ENCODE peak calls at places on chromosomes 11 and 22, in five cellular contexts. N is pancreas, F is breast epithelium, X is body of pancreas, A is dorsolateral prefrontal cortex. O is an unnamed sample. For H3K27me3, the result is how much of the 10 kb centered on the place peaks cover.

GRCh38 chr22:49017769-49018330 is 809.8 kb downstream of the BRD1 start:
- DNase-seq in A (peak), N (no peak), F (peak), X (peak), O (no peak)

GRCh38 chr22:50269573-50270301 is 443 bp downstream of the MAPK11 start:
- DNase-seq in F (no peak), N (no peak), A (no peak), X (no peak), O (no peak)

GRCh38 chr11:111399187-111400031 is 20.3 kb upstream of the POU2AF1 start:
- DNase-seq in X (no peak), N (no peak), F (no peak), A (no peak), O (no peak)

GRCh38 chr11:56885182-56885581 is 103.5 kb upstream of the OR5AK2 start:
- DNase-seq in X (peak), F (peak), N (no peak), A (no peak), O (no peak)

GRCh38 chr22:48410536-48410935 is 1417.1 kb downstream of the BRD1 start:
- DNase-seq in X (no peak), F (no peak), N (peak), A (no peak), O (no peak)

GRCh38 chr11:370087-370941 is 1.0 kb downstream of the B4GALNT4 start:
- DNase-seq in X (no peak), A (no peak), F (no peak), N (no peak), O (no peak)

GRCh38 chr11:73321342-73322110 is 13.4 kb downstream of the ARHGEF17 start:
- DNase-seq in X (no peak), F (no peak), A (no peak), N (no peak), O (no peak)

GRCh38 chr11:48103621-48104561 is 112.7 kb upstream of the OR4B1 start:
- DNase-seq in A (peak), X (no peak), N (no peak), F (no peak), O (no peak)

GRCh38 chr22:36399473-36399780 is 11.7 kb upstream of the MYH9 start:
- DNase-seq in X (no peak), N (no peak), A (no peak), F (no peak), O (no peak)

GRCh38 chr11:66006134-66006890 is 4.0 kb downstream of the BANF1 start:
- DNase-seq in F (no peak), X (no peak), N (no peak), A (no peak), O (no peak)

GRCh38 chr11:23455291-23455864 is 595.1 kb upstream of the CCDC179 start:
- DNase-seq in A (no peak), F (no peak), N (no peak), X (no peak), O (no peak)

GRCh38 chr22:40922484-40923303 is 28.5 kb upstream of the RBX1 start:
- DNase-seq in X (no peak), F (no peak), A (no peak), N (no peak), O (no peak)

GRCh38 chr11:15727125-15727524 is 612.4 kb downstream of the INSC start:
- DNase-seq in N (no peak), F (no peak), A (no peak), X (no peak), O (no peak)

GRCh38 chr11:133443361-133443760 is 88.9 kb downstream of the OPCML start:
- DNase-seq in X (no peak), A (no peak), N (no peak), F (no peak), O (no peak)

GRCh38 chr11:70142171-70142875 is 60.8 kb upstream of the FADD start:
- DNase-seq in X (no peak), N (no peak), F (peak), A (no peak), O (no peak)

GRCh38 chr11:46676436-46677158 is 23.8 kb downstream of the ARHGAP1 start:
- DNase-seq in F (no peak), N (peak), A (no peak), X (no peak), O (no peak)

GRCh38 chr11:117387992-117388765 is 60.5 kb downstream of the CEP164 start:
- DNase-seq in F (no peak), N (no peak), X (no peak), A (no peak), O (no peak)

GRCh38 chr22:46462726-46463371 is 74.6 kb downstream of the CELSR1 start:
- DNase-seq in X (no peak), A (no peak), F (no peak), N (no peak), O (no peak)

GRCh38 chr11:78350101-78350645 is 67.4 kb downstream of the GAB2 start:
- DNase-seq in A (no peak), X (no peak), N (no peak), F (no peak), O (no peak)

GRCh38 chr11:3022300-3022967 is 30.3 kb upstream of the NAP1L4 start:
- DNase-seq in A (no peak), N (no peak), X (no peak), F (no peak), O (no peak)

GRCh38 chr22:49632199-49633009 is 195.3 kb downstream of the BRD1 start:
- DNase-seq in N (peak), A (peak), F (peak), X (peak), O (no peak)

GRCh38 chr11:197741-198235 is 4.9 kb downstream of the SCGB1C1 start:
- DNase-seq in N (peak), A (peak), F (peak), X (peak), O (no peak)

GRCh38 chr11:33060271-33060670 is 20.9 kb downstream of the TCP11L1 start:
- DNase-seq in A (no peak), X (no peak), F (no peak), N (no peak), O (no peak)

GRCh38 chr22:31968022-31968421 is 23.7 kb downstream of the YWHAH start:
- DNase-seq in F (no peak), X (no peak), N (no peak), A (no peak), O (no peak)

GRCh38 chr11:72425053-72425980 is 9.0 kb downstream of the CLPB start:
- DNase-seq in N (no peak), X (no peak), A (no peak), F (no peak), O (no peak)

GRCh38 chr11:19187880-19188279 is 13.9 kb downstream of the CSRP3 start:
- DNase-seq in A (no peak), N (no peak), X (no peak), F (no peak), O (no peak)

GRCh38 chr11:117408356-117408755 is 80.7 kb downstream of the CEP164 start:
- DNase-seq in A (no peak), N (peak), X (no peak), F (no peak), O (no peak)

GRCh38 chr11:34595960-34596359 is 24.9 kb upstream of the EHF start:
- DNase-seq in A (no peak), N (no peak), X (no peak), F (no peak), O (no peak)

GRCh38 chr11:19574916-19575315 is 137.7 kb upstream of the NAV2 start:
- DNase-seq in N (no peak), X (no peak), A (no peak), F (no peak), O (no peak)

GRCh38 chr22:17576475-17576874 is 13.2 kb downstream of the SLC25A18 start:
- DNase-seq in A (no peak), N (no peak), X (no peak), F (peak), O (no peak)

GRCh38 chr22:30423296-30423958 is 2.1 kb upstream of the MTFP1 start:
- DNase-seq in N (peak), X (no peak), F (peak), A (peak), O (peak)

GRCh38 chr11:87454246-87454645 is 416.5 kb downstream of the TMEM135 start:
- DNase-seq in A (no peak), X (peak), F (no peak), N (peak), O (no peak)

GRCh38 chr22:35310556-35311550 is 11.2 kb downstream of the TOM1 start:
- DNase-seq in F (peak), X (peak), A (no peak), N (no peak), O (no peak)

GRCh38 chr11:115887727-115888126 is 383.5 kb upstream of the CADM1 start:
- DNase-seq in N (no peak), F (no peak), X (no peak), A (no peak), O (no peak)

GRCh38 chr11:96340555-96340885 is 2.5 kb downstream of the MAML2 start:
- DNase-seq in F (no peak), N (no peak), A (no peak), X (no peak), O (no peak)

GRCh38 chr11:8066911-8067455 is 14.0 kb upstream of the TUB start:
- DNase-seq in A (no peak), X (no peak), F (no peak), N (peak), O (no peak)

GRCh38 chr11:93633835-93634234 is 27.6 kb upstream of the CEP295 start:
- DNase-seq in A (no peak), N (no peak), F (no peak), X (no peak), O (no peak)

GRCh38 chr11:93642416-93642815 is 19.1 kb upstream of the CEP295 start:
- DNase-seq in N (no peak), X (no peak), F (no peak), A (no peak), O (no peak)

DNA sequence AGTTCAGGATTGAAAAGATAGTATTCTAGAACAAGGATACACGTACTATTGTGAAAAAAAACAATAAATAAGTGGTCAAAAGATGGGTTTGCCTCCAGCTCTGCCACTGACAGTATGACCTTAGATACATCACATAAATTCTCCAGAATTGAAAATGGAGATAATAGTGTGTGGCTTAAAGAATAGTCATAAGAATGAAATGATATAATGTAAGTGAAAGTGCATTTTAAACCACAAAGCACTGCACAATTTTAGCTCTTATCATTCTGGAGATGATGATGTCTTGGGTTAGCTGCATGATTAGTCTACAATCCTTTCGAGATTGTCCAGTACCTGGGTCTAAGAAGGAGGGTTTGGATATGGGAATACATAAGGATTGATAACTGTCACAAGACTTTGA is 21.9 kb upstream of the CEP295 start:
- DNase-seq in X (no peak), A (no peak), N (no peak), F (no peak), O (no peak)
- H3K27me3 ChIP-seq in X (under half), A (under half), N (under half), F (under half), O (under half)

GRCh38 chr11:12238420-12238819 is 128.0 kb downstream of the MICAL2 start:
- DNase-seq in X (no peak), F (no peak), N (no peak), A (no peak), O (no peak)
- H3K27ac ChIP-seq in X (no peak), F (no peak), N (no peak), A (peak), O (no peak)

GRCh38 chr11:77074205-77074604 is 7.4 kb downstream of the CAPN5 start:
- DNase-seq in X (peak), F (no peak), N (peak), A (no peak), O (no peak)

GRCh38 chr11:77072851-77073327 is 6.1 kb downstream of the CAPN5 start:
- DNase-seq in A (no peak), F (no peak), N (no peak), X (no peak), O (no peak)

GRCh38 chr11:77073328-77074001 is 6.7 kb downstream of the CAPN5 start:
- DNase-seq in F (peak), A (no peak), X (peak), N (peak), O (no peak)

GRCh38 chr11:77074626-77075221 is 8.0 kb downstream of the CAPN5 start:
- DNase-seq in F (no peak), X (no peak), N (peak), A (no peak), O (no peak)

DNA sequence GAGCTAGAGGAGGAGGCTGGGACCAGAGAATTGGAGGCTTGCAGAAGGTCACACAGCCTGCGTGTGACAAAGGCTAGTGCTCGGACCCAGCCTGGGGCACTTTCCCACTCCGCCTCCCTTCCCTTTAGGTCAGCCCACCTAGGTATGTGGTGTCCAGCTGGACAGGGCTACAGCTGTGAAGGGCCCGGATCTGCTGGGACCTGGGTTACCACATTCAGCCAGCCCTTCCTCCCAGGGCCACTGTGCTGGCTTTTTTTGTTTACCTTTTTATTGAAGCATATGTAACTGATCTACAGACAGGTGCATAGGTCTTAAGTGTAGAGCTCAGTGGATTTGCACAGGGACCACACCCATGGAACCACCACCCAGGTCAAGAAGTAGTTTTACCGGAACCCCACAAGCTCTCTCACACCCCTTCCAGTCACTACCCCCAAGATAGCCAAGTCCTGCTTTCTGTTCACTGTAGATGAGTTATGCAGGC is 8.7 kb downstream of the CAPN5 start:
- DNase-seq in A (no peak), N (no peak), X (no peak), F (no peak), O (no peak)
- TF ChIP-seq CTCF in A (no peak), N (no peak), X (no peak), F (no peak), O (no peak)

DNA sequence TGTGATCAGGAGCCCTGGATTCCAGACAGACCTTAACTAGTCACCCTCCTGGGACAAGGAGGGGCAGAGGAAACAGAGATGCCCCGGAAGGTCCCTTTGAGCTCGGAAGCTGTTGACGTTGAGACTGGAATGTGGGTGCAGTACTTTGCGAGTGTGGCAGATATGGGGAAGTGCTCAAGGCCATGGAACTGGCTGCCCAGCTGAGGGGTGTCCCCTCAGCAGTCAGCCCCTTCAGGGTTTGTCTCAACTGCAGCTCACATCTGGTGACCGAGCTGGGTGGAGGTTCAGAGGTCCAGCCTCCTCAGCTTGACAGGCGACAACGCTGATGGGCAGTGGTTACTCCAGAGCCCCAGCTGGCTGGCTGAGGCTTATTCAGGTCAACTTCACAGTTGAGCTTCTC is 150.3 kb upstream of the SNX19 start:
- DNase-seq in F (no peak), X (no peak), N (no peak), A (no peak), O (no peak)
- H3K27me3 ChIP-seq in F (under half), X (under half), N (under half), A (under half), O (under half)

GRCh38 chr22:44309137-44309536 is 3.6 kb downstream of the SHISAL1 start:
- DNase-seq in F (no peak), X (no peak), N (no peak), A (no peak), O (no peak)
- H3K27ac ChIP-seq in F (no peak), X (no peak), N (no peak), A (no peak), O (no peak)

GRCh38 chr22:22867996-22868715 is 19.5 kb upstream of the IGLL5 start:
- DNase-seq in N (no peak), A (no peak), X (no peak), F (no peak), O (no peak)

GRCh38 chr22:22872722-22873708 is 14.6 kb upstream of the IGLL5 start:
- DNase-seq in A (no peak), X (no peak), N (no peak), F (peak), O (no peak)

GRCh38 chr22:22866381-22867111 is 21.1 kb upstream of the IGLL5 start:
- DNase-seq in A (no peak), X (no peak), F (no peak), N (no peak), O (no peak)

GRCh38 chr22:22871536-22872278 is 15.9 kb upstream of the IGLL5 start:
- DNase-seq in X (no peak), N (no peak), A (no peak), F (no peak), O (no peak)

GRCh38 chr22:22870577-22871398 is 16.8 kb upstream of the IGLL5 start:
- DNase-seq in A (no peak), N (no peak), X (no peak), F (no peak), O (no peak)
- TF ChIP-seq CTCF in A (no peak), N (no peak), X (no peak), F (no peak), O (no peak)

DNA sequence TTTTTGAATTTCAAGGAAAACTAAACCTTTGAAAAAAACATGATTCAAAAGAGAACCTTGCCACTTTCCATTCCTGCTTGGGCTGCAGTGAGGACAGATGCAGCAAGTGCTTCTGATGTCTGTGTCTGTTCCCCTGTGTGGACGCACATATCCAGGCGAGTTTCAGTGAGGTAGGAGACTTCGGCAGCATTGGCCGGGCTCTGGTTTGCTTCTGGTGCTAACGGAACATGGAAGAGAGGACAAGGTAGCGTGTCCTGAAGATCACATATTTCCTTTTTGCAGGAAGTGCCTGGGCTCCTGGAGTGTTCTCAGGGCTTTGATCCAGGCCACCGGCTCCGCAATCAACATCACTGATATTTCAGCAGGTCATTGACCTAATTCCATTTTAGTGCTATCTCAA is 33.1 kb upstream of the IGLL5 start:
- DNase-seq in F (no peak), N (no peak), A (no peak), X (no peak), O (no peak)
- H3K27me3 ChIP-seq in F (under half), N (under half), A (under half), X (under half), O (under half)

GRCh38 chr22:44342347-44342956 is 29.7 kb upstream of the SHISAL1 start:
- DNase-seq in F (no peak), A (no peak), X (no peak), N (no peak), O (no peak)
- H3K27ac ChIP-seq in F (peak), A (no peak), X (no peak), N (no peak), O (no peak)

GRCh38 chr11:121625784-121626506 is 173.2 kb upstream of the SORL1-AS1 start:
- DNase-seq in N (no peak), F (no peak), A (no peak), X (no peak), O (no peak)
- TF ChIP-seq CTCF in N (no peak), F (no peak), A (no peak), X (no peak), O (no peak)

GRCh38 chr11:63274776-63275175 is 31.4 kb upstream of the SLC22A25 start:
- DNase-seq in N (no peak), X (no peak), F (no peak), A (no peak), O (no peak)
- H3K27me3 ChIP-seq in N (under half), X (under half), F (under half), A (under half), O (under half)

O was measured in CD4-positive, alpha-beta T cell.